ENCODE peak calls at places on chromosomes 11 and 22, in eight cellular contexts. B is coronary artery; K is activated CD8-positive, alpha-beta memory T cell treated with anti-CD3 and anti-CD28 coated beads for 48 hours; F is OCI-LY7; P is LoVo; W is KBM-7; M is NCI-H748 treated with DMSO at 0.1 percent for 48 hours; D is NCI-H460. U is an unnamed sample.

GRCh38 chr22:43337946-43338345 is 5.2 kb downstream of the SCUBE1 start:
- DNase-seq in P (no peak), B (no peak), D (no peak), F (no peak), M (no peak), W (no peak), K (no peak), U (no peak)

GRCh38 chr11:134355136-134355535 is 23.3 kb downstream of the GLB1L2 start:
- DNase-seq in W (no peak), M (no peak), D (no peak), K (no peak), F (no peak), P (no peak), B (no peak), U (no peak)

GRCh38 chr11:68312117-68312779 is at the start of gene LRP5:
- DNase-seq in D (no peak), K (no peak), M (no peak), F (peak; percentile 16), P (peak; percentile 43), B (no peak), W (no peak), U (peak; percentile 92)

GRCh38 chr11:68542617-68543016 is 82.1 kb downstream of the PPP6R3 start:
- DNase-seq in K (no peak), B (no peak), D (no peak), M (no peak), W (no peak), P (no peak), F (no peak), U (no peak)

GRCh38 chr22:21100149-21101032 is 54.6 kb downstream of the LRRC74B start:
- DNase-seq in P (no peak), F (no peak), M (no peak), B (no peak), D (no peak), W (no peak), K (no peak), U (no peak)

GRCh38 chr11:63764201-63764711 is 4.3 kb downstream of the ZFTA start:
- DNase-seq in K (no peak), W (no peak), D (no peak), P (no peak), B (no peak), F (no peak), M (no peak), U (no peak)

GRCh38 chr11:112425121-112425520 is 164.5 kb upstream of the PLET1 start:
- DNase-seq in D (no peak), B (no peak), F (no peak), W (no peak), M (no peak), K (no peak), P (no peak), U (no peak)

GRCh38 chr11:111440416-111441205 is 61.5 kb upstream of the POU2AF1 start:
- DNase-seq in B (no peak), M (no peak), P (no peak), K (no peak), W (no peak), F (no peak), D (no peak), U (no peak)

GRCh38 chr22:21052715-21053459 is 7.1 kb downstream of the LRRC74B start:
- DNase-seq in D (no peak), B (no peak), P (no peak), W (no peak), F (no peak), K (no peak), M (no peak), U (no peak)

GRCh38 chr11:43905788-43906187 is 25.2 kb downstream of the ALKBH3 start:
- DNase-seq in P (no peak), B (no peak), D (no peak), W (peak; percentile 5), M (no peak), K (no peak), F (no peak), U (no peak)

GRCh38 chr11:61917357-61918109 is at the start of gene RAB3IL1:
- DNase-seq in F (no peak), K (no peak), P (peak; percentile 58), W (no peak), D (no peak), B (peak; percentile 77), M (no peak), U (peak; percentile 95)

GRCh38 chr11:57680552-57680874 is 12.6 kb downstream of the ZDHHC5 start:
- DNase-seq in M (no peak), W (no peak), P (no peak), D (no peak), F (no peak), K (no peak), B (no peak), U (no peak)

GRCh38 chr22:22927888-22928665 is 40.5 kb downstream of the IGLL5 start:
- DNase-seq in W (no peak), B (no peak), M (no peak), P (no peak), K (no peak), D (no peak), F (no peak), U (no peak)

GRCh38 chr11:48036011-48036410 is 55.7 kb downstream of the PTPRJ start:
- DNase-seq in F (no peak), P (no peak), K (no peak), M (no peak), D (no peak), B (no peak), W (no peak), U (no peak)

GRCh38 chr22:42873361-42873760 is 16.3 kb upstream of the ARFGAP3 start:
- DNase-seq in W (no peak), F (no peak), P (no peak), M (no peak), K (no peak), B (no peak), D (no peak), U (no peak)

GRCh38 chr22:22999473-22999872 is 70.8 kb upstream of the GNAZ start:
- DNase-seq in W (no peak), M (no peak), F (no peak), P (no peak), K (no peak), D (no peak), B (no peak), U (no peak)

GRCh38 chr22:29202231-29203192 is 3.2 kb upstream of the EMID1 start:
- DNase-seq in D (no peak), K (peak; percentile 68), W (peak; percentile 95), F (peak; percentile 70), B (no peak), P (no peak), M (peak; percentile 5), U (peak; percentile 96)

U was measured in HuH-7.